ENCODE peak calls at places on chromosomes 13 and 19, in seven cellular contexts. N is transverse colon, E is OCI-LY7, P is choroid plexus epithelial cell, D is body of pancreas, I is keratinocyte, H is psoas muscle. Y is an unnamed sample.

GRCh38 chr13:113545455-113545930 is 39.1 kb upstream of the TFDP1 start:
- DNase-seq in N (peak; percentile 8), E (no peak), P (peak; percentile 59), D (no peak), I (no peak), H (no peak), Y (no peak)

GRCh38 chr13:93244141-93244917 is 17.7 kb downstream of the GPC6 start:
- DNase-seq in N (no peak), E (no peak), P (peak; percentile 75), D (no peak), I (no peak), H (no peak), Y (no peak)

GRCh38 chr19:18940791-18941627 is at the start of gene HOMER3:
- DNase-seq in N (peak; percentile 85), E (peak; percentile 80), P (peak; percentile 54), D (peak; percentile 79), I (no peak), H (peak; percentile 87), Y (peak; percentile 20)

GRCh38 chr19:48123907-48124675 is 13.5 kb upstream of the PLA2G4C start:
- DNase-seq in N (no peak), E (no peak), P (peak; percentile 31), D (no peak), I (peak; percentile 83), H (no peak), Y (no peak)

GRCh38 chr13:20566424-20566916 is 487 bp upstream of the IFT88 start:
- DNase-seq in N (peak; percentile 75), E (no peak), P (no peak), D (peak; percentile 48), I (no peak), H (no peak), Y (no peak)

GRCh38 chr13:77740931-77741586 is 43.6 kb downstream of the SLAIN1 start:
- DNase-seq in N (no peak), E (no peak), P (no peak), D (no peak), I (no peak), H (no peak), Y (no peak)

GRCh38 chr19:5046339-5047039 is 77.6 kb downstream of the KDM4B start:
- DNase-seq in N (peak; percentile 74), E (peak; percentile 10), P (peak; percentile 34), D (peak; percentile 94), I (no peak), H (peak; percentile 23), Y (no peak)

GRCh38 chr13:98454389-98454881 is 122.5 kb downstream of the STK24 start:
- DNase-seq in N (no peak), E (no peak), P (peak; percentile 92), D (no peak), I (no peak), H (peak; percentile 51), Y (peak; percentile 73)

GRCh38 chr19:30307191-30307974 is 64.8 kb upstream of the ZNF536 start:
- DNase-seq in N (no peak), E (no peak), P (no peak), D (no peak), I (no peak), H (no peak), Y (no peak)

GRCh38 chr13:78596701-78597550 is 6.4 kb downstream of the POU4F1 start:
- DNase-seq in N (no peak), E (no peak), P (no peak), D (no peak), I (no peak), H (no peak), Y (no peak)

GRCh38 chr13:44048326-44048725 is 168.6 kb downstream of the LACC1 start:
- DNase-seq in N (no peak), E (no peak), P (peak; percentile 31), D (no peak), I (no peak), H (no peak), Y (no peak)

GRCh38 chr13:64278493-64278892 is 2862.8 kb upstream of the PCDH20 start:
- DNase-seq in N (no peak), E (no peak), P (peak; percentile 55), D (no peak), I (no peak), H (no peak), Y (no peak)

GRCh38 chr19:11169896-11170678 is 14.5 kb upstream of the SPC24 start:
- DNase-seq in N (no peak), E (no peak), P (peak; percentile 20), D (no peak), I (no peak), H (peak; percentile 41), Y (no peak)

GRCh38 chr19:33704271-33704670 is 82.5 kb downstream of the CHST8 start:
- DNase-seq in N (no peak), E (no peak), P (no peak), D (no peak), I (no peak), H (no peak), Y (no peak)

GRCh38 chr19:5593245-5593962 is 25.7 kb upstream of the TINCR start:
- DNase-seq in N (no peak), E (no peak), P (no peak), D (no peak), I (no peak), H (no peak), Y (no peak)

GRCh38 chr13:101949681-101950080 is 452.2 kb downstream of the FGF14 start:
- DNase-seq in N (no peak), E (no peak), P (no peak), D (no peak), I (no peak), H (no peak), Y (peak; percentile 71)

GRCh38 chr19:15456441-15456840 is 6.7 kb upstream of the WIZ start:
- DNase-seq in N (no peak), E (no peak), P (no peak), D (no peak), I (no peak), H (no peak), Y (no peak)

GRCh38 chr19:35828694-35829301 is 16.2 kb upstream of the PRODH2 start:
- DNase-seq in N (peak; percentile 38), E (peak; percentile 32), P (peak; percentile 76), D (peak; percentile 43), I (no peak), H (peak; percentile 48), Y (peak; percentile 51)

GRCh38 chr19:46475976-46476375 is 4.6 kb upstream of the PNMA8A start:
- DNase-seq in N (no peak), E (no peak), P (no peak), D (no peak), I (no peak), H (no peak), Y (no peak)
- H3K4me3 ChIP-seq in N (no peak overlapping the region), E (no peak overlapping the region), P (no peak overlapping the region), D (no peak overlapping the region), I (no peak overlapping the region), H (no peak overlapping the region), Y (no peak overlapping the region)

DNA sequence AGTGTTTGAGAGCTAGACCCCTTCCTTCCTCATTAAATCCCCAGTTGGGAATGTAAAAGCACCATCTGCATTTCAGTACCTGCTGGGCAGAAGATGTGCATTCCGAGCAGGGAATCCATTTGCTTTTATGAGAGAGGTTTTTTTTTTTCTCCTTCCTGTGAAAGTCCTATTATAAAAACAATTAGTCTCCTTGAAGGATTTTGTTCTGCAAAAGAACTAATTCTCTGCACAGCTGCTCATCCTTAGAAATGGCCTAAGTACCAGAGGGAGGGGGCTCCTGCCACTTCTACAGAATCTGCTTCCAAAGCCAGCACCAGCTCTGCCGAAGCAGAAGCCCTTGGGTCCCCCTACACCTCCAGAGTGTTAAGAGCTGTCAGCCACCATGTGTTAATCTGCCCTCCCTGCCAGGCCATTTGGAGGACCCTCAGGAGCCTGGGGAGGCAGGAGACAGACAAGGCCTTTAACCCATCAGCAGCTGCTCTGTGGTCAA is 36.4 kb upstream of the SERPINE3 start:
- DNase-seq in N (no peak), E (no peak), P (no peak), D (no peak), I (no peak), H (no peak), Y (no peak)
- H3K4me3 ChIP-seq in N (no peak overlapping the region), E (no peak overlapping the region), P (no peak overlapping the region), D (no peak overlapping the region), I (no peak overlapping the region), H (no peak overlapping the region), Y (no peak overlapping the region)

DNA sequence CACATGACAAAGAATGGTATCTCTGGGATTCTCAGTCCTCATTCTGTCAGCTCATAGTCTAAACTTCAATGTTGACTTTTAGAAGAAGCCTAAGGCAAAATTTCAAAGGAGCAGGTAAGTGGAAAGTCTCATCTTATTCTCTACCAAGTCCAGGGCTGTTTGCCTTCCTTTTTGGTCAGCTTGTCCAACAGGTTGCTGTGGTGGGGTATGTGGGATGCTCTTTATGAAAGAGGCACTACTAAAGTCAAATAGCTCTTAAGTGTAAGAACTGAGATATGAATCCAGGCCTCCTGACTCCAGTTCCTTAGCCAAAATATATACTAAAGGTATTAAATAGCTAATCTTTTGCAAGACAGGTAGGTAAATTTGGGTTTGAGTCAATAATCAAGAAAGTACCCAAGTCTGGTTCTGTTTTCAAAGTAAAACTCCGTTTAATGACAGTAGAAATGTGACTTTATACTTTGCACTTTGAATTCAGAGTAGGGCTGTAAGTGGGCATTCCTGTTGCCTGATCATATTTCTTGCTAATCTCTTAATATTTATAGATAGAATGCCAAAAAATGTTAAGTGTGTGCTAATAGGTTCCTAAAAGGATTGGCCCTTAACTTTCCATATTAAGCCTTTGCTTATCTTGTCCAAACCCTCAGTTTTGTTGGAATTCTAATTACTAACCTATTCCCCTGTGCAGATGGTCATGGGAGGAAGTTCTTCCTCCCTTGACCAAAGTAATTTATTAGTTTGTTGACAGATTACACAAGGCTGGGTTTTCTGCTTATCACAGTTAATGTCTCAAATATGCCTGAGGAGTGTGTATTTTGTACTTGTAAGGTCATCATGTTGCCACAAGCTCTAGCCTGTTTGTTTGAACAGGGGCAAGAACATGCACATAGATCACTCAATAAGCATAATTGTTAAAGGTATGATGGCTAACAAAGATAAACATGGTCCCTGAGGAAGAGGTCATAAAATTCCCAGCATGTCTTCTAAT is 540.9 kb upstream of the SPRY2 start:
- DNase-seq in N (no peak), E (no peak), P (peak; percentile 26), D (no peak), I (no peak), H (no peak), Y (no peak)
- H3K4me3 ChIP-seq in N (no peak overlapping the region), E (no peak overlapping the region), P (no peak overlapping the region), D (no peak overlapping the region), I (no peak overlapping the region), H (no peak overlapping the region), Y (no peak overlapping the region)

DNA sequence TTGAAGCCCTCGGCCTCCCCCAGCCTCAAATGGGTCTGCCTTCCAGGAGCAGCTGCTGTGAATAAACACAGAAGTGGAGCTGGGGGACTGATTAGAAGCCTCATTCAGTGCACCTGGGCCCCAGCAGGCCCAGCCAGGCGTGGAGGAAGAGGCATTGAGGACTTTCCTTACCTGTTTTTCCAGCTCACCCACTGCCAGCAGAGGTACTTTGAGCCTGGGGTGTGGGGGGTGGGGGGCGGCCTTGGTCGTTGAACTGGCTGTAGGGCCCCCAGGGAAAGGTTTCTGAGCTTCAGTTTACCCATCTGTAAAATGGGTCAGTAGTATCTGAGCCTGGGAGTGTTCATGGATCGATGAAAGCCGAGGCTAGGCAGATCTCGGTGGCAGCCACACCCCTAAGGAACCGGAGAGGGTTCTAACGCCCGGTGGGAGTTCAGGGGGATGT is 1.5 kb downstream of the CERS4 start:
- DNase-seq in N (no peak), E (peak; percentile 85), P (no peak), D (peak; percentile 39), I (no peak), H (no peak), Y (no peak)
- H3K4me3 ChIP-seq in N (no peak overlapping the region), E (peak overlapping the region; percentile 86), P (no peak overlapping the region), D (peak overlapping the region; percentile 91), I (no peak overlapping the region), H (no peak overlapping the region), Y (no peak overlapping the region)

GRCh38 chr19:1523412-1524205 is at the start of gene PLK5:
- DNase-seq in N (no peak), E (no peak), P (no peak), D (no peak), I (no peak), H (no peak), Y (no peak)
- H3K4me3 ChIP-seq in N (no peak within 1 kb of the TSS), E (no peak within 1 kb of the TSS), P (no peak within 1 kb of the TSS), D (no peak within 1 kb of the TSS), I (no peak within 1 kb of the TSS), H (peak within 1 kb of the TSS; percentile 42), Y (no peak within 1 kb of the TSS)

Y was measured in Jurkat, Clone E6-1.